ENCODE peak calls at places on chromosome 2, in six cellular contexts. One of them, this sample, is unnamed.

GRCh38 chr2:197168705-197169104 is 141.9 kb downstream of the ANKRD44 start:
- DNase-seq in GM12878: no peak
- DNase-seq in adrenal gland: peak; percentile 86
- DNase-seq in H54: peak; percentile 47
- DNase-seq in esophagus squamous epithelium: peak; percentile 16
- DNase-seq in HCT116: peak; percentile 52
- DNase-seq in this sample: peak; percentile 69

GRCh38 chr2:237859533-237860272 is at the start of gene RAMP1:
- DNase-seq in HCT116: no peak
- DNase-seq in H54: no peak
- DNase-seq in GM12878: no peak
- DNase-seq in esophagus squamous epithelium: no peak
- DNase-seq in adrenal gland: no peak
- DNase-seq in this sample: no peak

GRCh38 chr2:176763871-176764404 is 448.7 kb upstream of the HNRNPA3 start:
- DNase-seq in adrenal gland: no peak
- DNase-seq in H54: no peak
- DNase-seq in esophagus squamous epithelium: no peak
- DNase-seq in GM12878: peak; percentile 16
- DNase-seq in HCT116: no peak
- DNase-seq in this sample: no peak

GRCh38 chr2:74894261-74895030 is 60.5 kb downstream of the HK2 start:
- DNase-seq in adrenal gland: no peak
- DNase-seq in esophagus squamous epithelium: no peak
- DNase-seq in H54: no peak
- DNase-seq in HCT116: no peak
- DNase-seq in GM12878: no peak
- DNase-seq in this sample: no peak

GRCh38 chr2:54503192-54503591 is 47.1 kb downstream of the SPTBN1 start:
- DNase-seq in esophagus squamous epithelium: no peak
- DNase-seq in H54: no peak
- DNase-seq in adrenal gland: no peak
- DNase-seq in HCT116: no peak
- DNase-seq in GM12878: no peak
- DNase-seq in this sample: peak; percentile 30

GRCh38 chr2:14569294-14569693 is 63.2 kb upstream of the LRATD1 start:
- DNase-seq in HCT116: no peak
- DNase-seq in adrenal gland: no peak
- DNase-seq in H54: no peak
- DNase-seq in esophagus squamous epithelium: no peak
- DNase-seq in GM12878: no peak
- DNase-seq in this sample: no peak

GRCh38 chr2:223093436-223093839 is 41.4 kb downstream of the KCNE4 start:
- DNase-seq in esophagus squamous epithelium: no peak
- DNase-seq in HCT116: no peak
- DNase-seq in H54: no peak
- DNase-seq in GM12878: no peak
- DNase-seq in adrenal gland: peak; percentile 54
- DNase-seq in this sample: no peak

GRCh38 chr2:224948859-224949258 is 93.4 kb downstream of the DOCK10 start:
- DNase-seq in adrenal gland: no peak
- DNase-seq in HCT116: no peak
- DNase-seq in H54: peak; percentile 16
- DNase-seq in esophagus squamous epithelium: no peak
- DNase-seq in GM12878: no peak
- DNase-seq in this sample: peak; percentile 2

GRCh38 chr2:44397447-44397846 is 35.7 kb downstream of the CAMKMT start:
- DNase-seq in adrenal gland: no peak
- DNase-seq in GM12878: no peak
- DNase-seq in H54: no peak
- DNase-seq in esophagus squamous epithelium: no peak
- DNase-seq in HCT116: no peak
- DNase-seq in this sample: no peak

GRCh38 chr2:105400138-105400540 is 1.3 kb upstream of the FHL2 start:
- DNase-seq in H54: no peak
- DNase-seq in GM12878: no peak
- DNase-seq in HCT116: no peak
- DNase-seq in esophagus squamous epithelium: no peak
- DNase-seq in adrenal gland: no peak
- DNase-seq in this sample: no peak

GRCh38 chr2:112916145-112916571 is 5.2 kb downstream of the IL37 start:
- DNase-seq in GM12878: no peak
- DNase-seq in HCT116: no peak
- DNase-seq in adrenal gland: no peak
- DNase-seq in H54: no peak
- DNase-seq in esophagus squamous epithelium: no peak
- DNase-seq in this sample: no peak

GRCh38 chr2:237291138-237291792 is 122.7 kb downstream of the COL6A3 start:
- DNase-seq in H54: peak; percentile 63
- DNase-seq in esophagus squamous epithelium: peak; percentile 28
- DNase-seq in GM12878: no peak
- DNase-seq in adrenal gland: peak; percentile 98
- DNase-seq in HCT116: peak; percentile 89
- DNase-seq in this sample: no peak

GRCh38 chr2:30300456-30301221 is 69.3 kb downstream of the LBH start:
- DNase-seq in H54: no peak
- DNase-seq in GM12878: no peak
- DNase-seq in adrenal gland: no peak
- DNase-seq in HCT116: no peak
- DNase-seq in esophagus squamous epithelium: no peak
- DNase-seq in this sample: peak; percentile 29

GRCh38 chr2:240033330-240033678 is 3.1 kb upstream of the OR6B2 start:
- DNase-seq in H54: no peak
- DNase-seq in HCT116: no peak
- DNase-seq in adrenal gland: no peak
- DNase-seq in GM12878: no peak
- DNase-seq in esophagus squamous epithelium: no peak
- DNase-seq in this sample: no peak

GRCh38 chr2:173589604-173590277 is 235.1 kb downstream of the CDCA7 start:
- DNase-seq in GM12878: no peak
- DNase-seq in HCT116: peak; percentile 31
- DNase-seq in esophagus squamous epithelium: no peak
- DNase-seq in adrenal gland: no peak
- DNase-seq in H54: no peak
- DNase-seq in this sample: no peak

GRCh38 chr2:10274376-10274775 is 28.3 kb upstream of the HPCAL1 start:
- DNase-seq in HCT116: no peak
- DNase-seq in GM12878: no peak
- DNase-seq in adrenal gland: no peak
- DNase-seq in H54: no peak
- DNase-seq in esophagus squamous epithelium: no peak
- DNase-seq in this sample: no peak

GRCh38 chr2:17231425-17231965 is 286.7 kb downstream of the RAD51AP2 start:
- DNase-seq in GM12878: no peak
- DNase-seq in esophagus squamous epithelium: no peak
- DNase-seq in H54: no peak
- DNase-seq in HCT116: no peak
- DNase-seq in adrenal gland: no peak
- DNase-seq in this sample: peak; percentile 41

GRCh38 chr2:241314933-241315182 is 614 bp downstream of the HDLBP start:
- DNase-seq in GM12878: no peak
- DNase-seq in HCT116: no peak
- DNase-seq in adrenal gland: no peak
- DNase-seq in esophagus squamous epithelium: no peak
- DNase-seq in H54: no peak
- DNase-seq in this sample: no peak
- TF ChIP-seq POLR2A in GM12878: peak; percentile 83
- TF ChIP-seq POLR2A in HCT116: no peak
- TF ChIP-seq POLR2A in adrenal gland: peak; percentile 76
- TF ChIP-seq POLR2A in esophagus squamous epithelium: no peak
- TF ChIP-seq POLR2A in H54: no peak
- TF ChIP-seq POLR2A in this sample: no peak

DNA sequence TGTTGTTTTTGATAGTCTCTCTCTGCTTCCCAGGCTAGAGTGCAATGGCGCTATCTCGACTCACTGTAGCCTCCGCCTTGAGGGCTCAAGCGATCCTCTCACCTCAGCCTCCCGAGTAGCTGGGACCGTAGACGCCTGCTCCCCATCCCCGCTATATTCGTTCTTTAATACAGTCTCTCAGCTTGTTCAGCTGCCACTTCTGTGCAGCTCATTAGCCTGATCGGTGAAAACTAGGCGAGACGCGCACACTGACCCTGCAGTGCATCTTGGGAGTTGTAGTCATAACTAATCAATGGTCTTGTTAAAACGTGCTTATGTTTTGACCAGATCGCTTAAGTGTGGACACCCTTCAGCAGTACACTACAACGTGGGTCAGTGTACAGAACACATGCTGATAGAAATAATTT is 1.2 kb upstream of the PPP4R3B start:
- DNase-seq in adrenal gland: peak; percentile 61
- DNase-seq in GM12878: no peak
- DNase-seq in HCT116: peak; percentile 54
- DNase-seq in esophagus squamous epithelium: no peak
- DNase-seq in H54: no peak
- DNase-seq in this sample: peak; percentile 80
- TF ChIP-seq POLR2A in adrenal gland: no peak
- TF ChIP-seq POLR2A in GM12878: peak; percentile 24
- TF ChIP-seq POLR2A in HCT116: peak; percentile 32
- TF ChIP-seq POLR2A in esophagus squamous epithelium: no peak
- TF ChIP-seq POLR2A in H54: no peak
- TF ChIP-seq POLR2A in this sample: no peak

GRCh38 chr2:150554046-150554445 is 66.6 kb upstream of the RND3 start:
- DNase-seq in HCT116: no peak
- DNase-seq in esophagus squamous epithelium: no peak
- DNase-seq in adrenal gland: no peak
- DNase-seq in GM12878: no peak
- DNase-seq in H54: no peak
- DNase-seq in this sample: no peak

GRCh38 chr2:150552421-150552820 is 65.0 kb upstream of the RND3 start:
- DNase-seq in esophagus squamous epithelium: no peak
- DNase-seq in H54: no peak
- DNase-seq in HCT116: no peak
- DNase-seq in GM12878: no peak
- DNase-seq in adrenal gland: no peak
- DNase-seq in this sample: no peak

GRCh38 chr2:150561076-150561475 is 73.6 kb upstream of the RND3 start:
- DNase-seq in HCT116: no peak
- DNase-seq in H54: no peak
- DNase-seq in GM12878: no peak
- DNase-seq in esophagus squamous epithelium: no peak
- DNase-seq in adrenal gland: no peak
- DNase-seq in this sample: no peak

GRCh38 chr2:150555957-150556356 is 68.5 kb upstream of the RND3 start:
- DNase-seq in HCT116: no peak
- DNase-seq in H54: no peak
- DNase-seq in adrenal gland: no peak
- DNase-seq in esophagus squamous epithelium: no peak
- DNase-seq in GM12878: no peak
- DNase-seq in this sample: no peak

GRCh38 chr2:150557020-150557644 is 69.7 kb upstream of the RND3 start:
- DNase-seq in GM12878: no peak
- DNase-seq in esophagus squamous epithelium: no peak
- DNase-seq in adrenal gland: no peak
- DNase-seq in H54: no peak
- DNase-seq in HCT116: no peak
- DNase-seq in this sample: no peak
- TF ChIP-seq POLR2A in GM12878: no peak
- TF ChIP-seq POLR2A in esophagus squamous epithelium: no peak
- TF ChIP-seq POLR2A in adrenal gland: no peak
- TF ChIP-seq POLR2A in H54: no peak
- TF ChIP-seq POLR2A in HCT116: no peak
- TF ChIP-seq POLR2A in this sample: no peak

DNA sequence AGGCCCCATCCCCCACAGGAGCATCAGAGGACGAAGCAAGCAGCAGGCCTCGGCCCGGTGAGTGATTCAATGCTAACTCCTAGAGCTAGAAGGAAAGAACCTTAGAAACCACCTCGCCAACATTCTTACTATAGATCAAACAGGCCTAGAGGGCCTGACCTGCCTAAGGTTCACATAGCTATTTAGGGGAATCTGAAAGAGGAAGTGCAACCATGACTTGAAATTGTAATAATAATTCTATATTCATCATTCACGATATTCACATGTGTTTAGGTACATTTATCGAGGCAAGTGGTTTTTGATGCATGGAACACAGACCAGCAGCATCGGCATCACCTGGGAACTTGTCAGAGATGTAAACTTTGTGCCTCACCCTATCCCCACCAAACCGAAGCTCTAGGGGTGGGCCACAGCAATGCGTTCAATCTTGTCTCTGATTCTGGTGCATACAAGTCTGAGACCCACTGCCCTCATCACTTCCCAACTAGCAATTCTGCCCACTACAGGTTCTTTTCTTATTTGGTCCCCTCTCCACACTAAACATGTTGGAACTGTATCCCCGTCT is 78.0 kb upstream of the DNMT3A start:
- DNase-seq in H54: no peak
- DNase-seq in adrenal gland: no peak
- DNase-seq in esophagus squamous epithelium: no peak
- DNase-seq in GM12878: peak; percentile 96
- DNase-seq in HCT116: no peak
- DNase-seq in this sample: no peak
- TF ChIP-seq POLR2A in H54: no peak
- TF ChIP-seq POLR2A in adrenal gland: no peak
- TF ChIP-seq POLR2A in esophagus squamous epithelium: no peak
- TF ChIP-seq POLR2A in GM12878: peak; percentile 79
- TF ChIP-seq POLR2A in HCT116: no peak
- TF ChIP-seq POLR2A in this sample: no peak

DNA sequence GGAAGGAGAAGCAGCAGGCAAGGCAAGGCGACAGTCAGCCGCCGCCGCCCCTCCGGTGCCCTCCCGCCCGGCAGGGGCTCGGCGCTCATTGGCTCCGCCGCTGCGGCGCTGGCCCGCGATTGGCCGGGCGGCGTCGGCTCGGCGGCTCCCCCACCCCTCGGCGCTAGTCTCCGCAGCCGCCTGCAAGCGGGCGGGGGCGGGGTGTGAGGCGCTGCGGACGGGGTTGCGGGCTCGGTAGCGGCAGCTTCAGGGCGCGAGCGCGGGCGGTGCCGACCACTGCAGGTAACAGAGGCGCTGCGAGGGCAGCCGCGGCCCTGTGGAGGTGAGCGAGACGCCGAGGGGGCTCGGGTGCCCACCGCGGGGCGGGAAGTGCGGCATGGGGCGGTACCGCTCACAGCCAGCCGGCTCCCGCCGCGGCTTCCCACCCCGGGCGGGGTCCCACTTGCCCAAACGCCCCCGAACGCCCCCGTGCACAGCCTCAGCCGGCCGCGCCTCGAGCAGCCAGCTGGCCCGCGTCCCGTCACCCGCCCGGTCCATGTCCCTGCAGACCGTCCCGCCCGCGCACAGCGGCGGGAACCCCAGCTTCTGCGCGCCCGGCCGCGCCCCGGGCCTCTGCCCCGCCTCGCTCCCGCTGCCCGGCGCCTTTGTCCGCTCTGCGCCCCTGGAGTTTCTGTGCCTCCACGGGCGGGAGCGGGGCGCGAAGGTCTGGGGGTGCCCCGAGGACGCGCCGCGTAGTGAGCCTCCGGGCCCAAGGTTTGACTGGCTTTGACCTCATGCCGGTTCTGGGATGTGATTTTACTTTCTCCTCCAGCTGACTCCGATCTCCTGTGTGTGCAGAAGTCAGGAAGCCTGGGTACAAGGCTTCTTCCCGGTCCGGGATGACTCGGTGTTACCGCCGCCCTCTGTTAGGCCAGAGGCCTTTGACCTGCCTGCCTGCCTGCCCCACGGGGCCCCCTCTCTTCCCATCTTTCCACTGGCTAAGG is at the start of gene SANBR:
- DNase-seq in HCT116: peak; percentile 75
- DNase-seq in H54: peak; percentile 87
- DNase-seq in adrenal gland: peak; percentile 86
- DNase-seq in GM12878: peak; percentile 34
- DNase-seq in esophagus squamous epithelium: peak; percentile 38
- DNase-seq in this sample: peak; percentile 91
- TF ChIP-seq POLR2A in HCT116: peak; percentile 37
- TF ChIP-seq POLR2A in H54: peak; percentile 87
- TF ChIP-seq POLR2A in adrenal gland: no peak
- TF ChIP-seq POLR2A in GM12878: peak; percentile 81
- TF ChIP-seq POLR2A in esophagus squamous epithelium: no peak
- TF ChIP-seq POLR2A in this sample: peak; percentile 51

GRCh38 chr2:234290671-234291070 is 206.2 kb downstream of the ARL4C start:
- DNase-seq in GM12878: peak; percentile 76
- DNase-seq in esophagus squamous epithelium: no peak
- DNase-seq in HCT116: no peak
- DNase-seq in H54: no peak
- DNase-seq in adrenal gland: peak; percentile 39
- DNase-seq in this sample: no peak
- TF ChIP-seq POLR2A in GM12878: no peak
- TF ChIP-seq POLR2A in esophagus squamous epithelium: no peak
- TF ChIP-seq POLR2A in HCT116: no peak
- TF ChIP-seq POLR2A in H54: no peak
- TF ChIP-seq POLR2A in adrenal gland: no peak
- TF ChIP-seq POLR2A in this sample: no peak

This sample was measured in erythroblast.